ENCODE peak calls at places on chromosomes 7 and 10, in five cellular contexts. One of them, this sample, is unnamed.

GRCh38 chr7:87318741-87319140 is 26.7 kb upstream of the CROT start:
- DNase-seq in tibial artery: no peak
- DNase-seq in neuronal stem cell: no peak
- DNase-seq in GM23248: no peak
- DNase-seq in effector memory CD4-positive, alpha-beta T cell: no peak
- DNase-seq in this sample: no peak

GRCh38 chr7:135385209-135385608 is 124.7 kb downstream of the CNOT4 start:
- DNase-seq in tibial artery: no peak
- DNase-seq in effector memory CD4-positive, alpha-beta T cell: no peak
- DNase-seq in neuronal stem cell: no peak
- DNase-seq in GM23248: peak; percentile 70
- DNase-seq in this sample: no peak

GRCh38 chr10:26448706-26449435 is 10.7 kb downstream of the APBB1IP start:
- DNase-seq in effector memory CD4-positive, alpha-beta T cell: peak; percentile 74
- DNase-seq in GM23248: no peak
- DNase-seq in neuronal stem cell: no peak
- DNase-seq in tibial artery: no peak
- DNase-seq in this sample: peak; percentile 91

GRCh38 chr7:51224811-51225581 is 91.6 kb downstream of the COBL start:
- DNase-seq in neuronal stem cell: no peak
- DNase-seq in GM23248: peak; percentile 6
- DNase-seq in tibial artery: no peak
- DNase-seq in effector memory CD4-positive, alpha-beta T cell: no peak
- DNase-seq in this sample: no peak

GRCh38 chr7:12709731-12710502 is 22.5 kb downstream of the ARL4A start:
- DNase-seq in GM23248: peak; percentile 68
- DNase-seq in tibial artery: no peak
- DNase-seq in neuronal stem cell: no peak
- DNase-seq in effector memory CD4-positive, alpha-beta T cell: no peak
- DNase-seq in this sample: no peak

GRCh38 chr7:28836661-28837060 is 121.5 kb downstream of the TRIL start:
- DNase-seq in effector memory CD4-positive, alpha-beta T cell: no peak
- DNase-seq in tibial artery: no peak
- DNase-seq in neuronal stem cell: no peak
- DNase-seq in GM23248: no peak
- DNase-seq in this sample: no peak

GRCh38 chr7:98870807-98871491 is 1.1 kb upstream of the TMEM130 start:
- DNase-seq in GM23248: no peak
- DNase-seq in effector memory CD4-positive, alpha-beta T cell: no peak
- DNase-seq in tibial artery: peak; percentile 6
- DNase-seq in neuronal stem cell: no peak
- DNase-seq in this sample: no peak

GRCh38 chr7:103129702-103130557 is 19.0 kb downstream of the NAPEPLD start:
- DNase-seq in tibial artery: no peak
- DNase-seq in GM23248: no peak
- DNase-seq in neuronal stem cell: no peak
- DNase-seq in effector memory CD4-positive, alpha-beta T cell: no peak
- DNase-seq in this sample: no peak

GRCh38 chr7:64877714-64878610 is 25.1 kb upstream of the ZNF273 start:
- DNase-seq in tibial artery: no peak
- DNase-seq in effector memory CD4-positive, alpha-beta T cell: no peak
- DNase-seq in GM23248: no peak
- DNase-seq in neuronal stem cell: no peak
- DNase-seq in this sample: peak; percentile 9

GRCh38 chr10:131722525-131723264 is 178.1 kb upstream of the PPP2R2D start:
- DNase-seq in GM23248: no peak
- DNase-seq in effector memory CD4-positive, alpha-beta T cell: no peak
- DNase-seq in tibial artery: no peak
- DNase-seq in neuronal stem cell: no peak
- DNase-seq in this sample: no peak

GRCh38 chr10:63798599-63799498 is 277.6 kb downstream of the REEP3 start:
- DNase-seq in effector memory CD4-positive, alpha-beta T cell: no peak
- DNase-seq in tibial artery: peak; percentile 83
- DNase-seq in neuronal stem cell: no peak
- DNase-seq in GM23248: peak; percentile 91
- DNase-seq in this sample: no peak

GRCh38 chr7:133675510-133676218 is 422.8 kb downstream of the EXOC4 start:
- DNase-seq in GM23248: no peak
- DNase-seq in effector memory CD4-positive, alpha-beta T cell: no peak
- DNase-seq in neuronal stem cell: no peak
- DNase-seq in tibial artery: no peak
- DNase-seq in this sample: no peak

GRCh38 chr10:116880716-116881440 is 31.6 kb downstream of the ENO4 start:
- DNase-seq in effector memory CD4-positive, alpha-beta T cell: no peak
- DNase-seq in neuronal stem cell: no peak
- DNase-seq in GM23248: peak; percentile 34
- DNase-seq in tibial artery: no peak
- DNase-seq in this sample: no peak

GRCh38 chr7:107539824-107540223 is 23.9 kb downstream of the COG5 start:
- DNase-seq in tibial artery: no peak
- DNase-seq in neuronal stem cell: no peak
- DNase-seq in effector memory CD4-positive, alpha-beta T cell: no peak
- DNase-seq in GM23248: no peak
- DNase-seq in this sample: no peak

GRCh38 chr7:12685550-12685949 is 1.9 kb upstream of the ARL4A start:
- DNase-seq in neuronal stem cell: peak; percentile 30
- DNase-seq in GM23248: peak; percentile 73
- DNase-seq in effector memory CD4-positive, alpha-beta T cell: peak; percentile 13
- DNase-seq in tibial artery: peak; percentile 33
- DNase-seq in this sample: peak; percentile 23

GRCh38 chr7:139648617-139648932 is 125.1 kb downstream of the CLEC2L start:
- DNase-seq in GM23248: no peak
- DNase-seq in neuronal stem cell: no peak
- DNase-seq in effector memory CD4-positive, alpha-beta T cell: no peak
- DNase-seq in tibial artery: no peak
- DNase-seq in this sample: no peak

GRCh38 chr7:150851497-150852370 is 583 bp upstream of the AOC1 start:
- DNase-seq in tibial artery: no peak
- DNase-seq in GM23248: no peak
- DNase-seq in effector memory CD4-positive, alpha-beta T cell: no peak
- DNase-seq in neuronal stem cell: no peak
- DNase-seq in this sample: no peak

GRCh38 chr7:2725178-2726105 is 37.4 kb downstream of the AMZ1 start:
- DNase-seq in effector memory CD4-positive, alpha-beta T cell: no peak
- DNase-seq in tibial artery: peak; percentile 12
- DNase-seq in GM23248: no peak
- DNase-seq in neuronal stem cell: no peak
- DNase-seq in this sample: no peak

GRCh38 chr10:130179640-130180039 is 43.4 kb downstream of the GLRX3 start:
- DNase-seq in GM23248: peak; percentile 85
- DNase-seq in tibial artery: no peak
- DNase-seq in neuronal stem cell: peak; percentile 42
- DNase-seq in effector memory CD4-positive, alpha-beta T cell: peak; percentile 11
- DNase-seq in this sample: peak; percentile 48

GRCh38 chr10:35783305-35783838 is 141.3 kb upstream of the FZD8 start:
- DNase-seq in effector memory CD4-positive, alpha-beta T cell: no peak
- DNase-seq in tibial artery: no peak
- DNase-seq in GM23248: peak; percentile 65
- DNase-seq in neuronal stem cell: no peak
- DNase-seq in this sample: no peak

GRCh38 chr10:123144697-123145541 is 3.0 kb upstream of the HMX2 start:
- DNase-seq in effector memory CD4-positive, alpha-beta T cell: no peak
- DNase-seq in tibial artery: no peak
- DNase-seq in GM23248: peak; percentile 21
- DNase-seq in neuronal stem cell: peak; percentile 26
- DNase-seq in this sample: peak; percentile 49

GRCh38 chr7:137579913-137580640 is 236.5 kb upstream of the PTN start:
- DNase-seq in neuronal stem cell: no peak
- DNase-seq in effector memory CD4-positive, alpha-beta T cell: no peak
- DNase-seq in tibial artery: no peak
- DNase-seq in GM23248: peak; percentile 89
- DNase-seq in this sample: no peak

GRCh38 chr10:71746344-71747037 is 26.8 kb downstream of the VSIR start:
- DNase-seq in tibial artery: no peak
- DNase-seq in GM23248: no peak
- DNase-seq in neuronal stem cell: no peak
- DNase-seq in effector memory CD4-positive, alpha-beta T cell: no peak
- DNase-seq in this sample: peak; percentile 54

GRCh38 chr10:52312999-52313349 is 1.1 kb upstream of the DKK1 start:
- DNase-seq in effector memory CD4-positive, alpha-beta T cell: no peak
- DNase-seq in tibial artery: no peak
- DNase-seq in neuronal stem cell: no peak
- DNase-seq in GM23248: peak; percentile 24
- DNase-seq in this sample: no peak

GRCh38 chr7:92421676-92422435 is 25.4 kb upstream of the GATAD1 start:
- DNase-seq in GM23248: no peak
- DNase-seq in effector memory CD4-positive, alpha-beta T cell: no peak
- DNase-seq in neuronal stem cell: no peak
- DNase-seq in tibial artery: no peak
- DNase-seq in this sample: no peak

GRCh38 chr10:114266521-114266920 is 27.5 kb downstream of the VWA2 start:
- DNase-seq in neuronal stem cell: no peak
- DNase-seq in GM23248: peak; percentile 46
- DNase-seq in tibial artery: no peak
- DNase-seq in effector memory CD4-positive, alpha-beta T cell: no peak
- DNase-seq in this sample: no peak

GRCh38 chr7:107891619-107892366 is 810 bp downstream of the DLD start:
- DNase-seq in neuronal stem cell: no peak
- DNase-seq in GM23248: peak; percentile 68
- DNase-seq in effector memory CD4-positive, alpha-beta T cell: peak; percentile 34
- DNase-seq in tibial artery: no peak
- DNase-seq in this sample: no peak

GRCh38 chr7:135707570-135707966 is 20.4 kb downstream of the SLC13A4 start:
- DNase-seq in neuronal stem cell: no peak
- DNase-seq in tibial artery: no peak
- DNase-seq in GM23248: no peak
- DNase-seq in effector memory CD4-positive, alpha-beta T cell: no peak
- DNase-seq in this sample: no peak

GRCh38 chr10:82759050-82759449 is 884.1 kb downstream of the NRG3 start:
- DNase-seq in effector memory CD4-positive, alpha-beta T cell: no peak
- DNase-seq in neuronal stem cell: no peak
- DNase-seq in tibial artery: no peak
- DNase-seq in GM23248: no peak
- DNase-seq in this sample: no peak

GRCh38 chr10:102773986-102774385 is 30.2 kb downstream of the WBP1L start:
- DNase-seq in GM23248: peak; percentile 32
- DNase-seq in effector memory CD4-positive, alpha-beta T cell: no peak
- DNase-seq in tibial artery: peak; percentile 57
- DNase-seq in neuronal stem cell: no peak
- DNase-seq in this sample: no peak
- H3K4me1 ChIP-seq in GM23248: peaks cover 40% of the 10 kb centered on the region
- H3K4me1 ChIP-seq in effector memory CD4-positive, alpha-beta T cell: peaks cover 11% of the 10 kb centered on the region
- H3K4me1 ChIP-seq in tibial artery: peaks cover 68% of the 10 kb centered on the region
- H3K4me1 ChIP-seq in neuronal stem cell: peaks cover 28% of the 10 kb centered on the region
- H3K4me1 ChIP-seq in this sample: peaks cover 27% of the 10 kb centered on the region

DNA sequence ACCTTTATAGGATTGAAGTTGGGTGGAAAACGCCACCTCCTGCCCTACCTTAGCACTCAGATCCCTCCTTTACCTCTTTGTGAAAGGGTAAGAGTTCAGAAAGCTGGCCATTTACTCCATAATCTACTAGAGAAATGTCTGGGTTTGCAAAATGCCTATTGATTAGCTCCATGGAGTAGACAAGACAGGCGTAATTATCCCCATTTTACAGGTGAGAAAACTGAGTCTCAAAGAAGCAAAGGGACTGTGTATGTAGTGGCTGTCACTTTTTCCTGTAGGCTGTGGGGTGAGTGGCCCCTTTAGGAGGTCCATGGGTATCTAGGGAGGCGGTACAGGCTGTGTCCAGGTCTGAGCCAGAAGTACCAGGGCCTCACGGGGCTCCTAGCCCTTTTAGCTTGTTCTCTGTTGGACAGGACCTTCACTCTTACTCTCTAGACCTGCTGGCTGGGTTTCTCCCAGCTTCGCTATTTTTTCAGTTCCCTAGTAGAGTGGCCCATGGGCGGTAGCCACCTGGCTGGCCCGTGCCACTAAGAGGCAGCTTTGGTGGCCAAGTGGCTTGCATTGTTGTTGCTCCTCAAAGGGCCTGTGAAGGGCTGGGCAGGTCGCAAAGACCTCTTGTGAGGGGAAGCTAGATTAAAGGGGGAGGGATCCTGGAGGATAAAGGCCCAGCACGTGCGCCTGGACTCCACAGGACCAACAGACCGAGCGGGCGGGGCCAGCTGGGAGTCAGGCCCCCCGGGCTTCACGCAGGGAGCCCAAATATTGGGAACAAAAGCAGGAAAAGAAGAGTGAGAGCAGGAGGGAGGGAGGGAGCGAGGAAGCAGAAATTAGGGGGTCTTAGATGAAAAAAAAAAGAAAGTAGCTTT is 4.7 kb upstream of the PAX2 start:
- DNase-seq in neuronal stem cell: no peak
- DNase-seq in tibial artery: no peak
- DNase-seq in GM23248: no peak
- DNase-seq in effector memory CD4-positive, alpha-beta T cell: no peak
- DNase-seq in this sample: no peak
- H3K9me3 ChIP-seq in neuronal stem cell: no peaks in the 10 kb centered on the region
- H3K9me3 ChIP-seq in tibial artery: no peaks in the 10 kb centered on the region
- H3K9me3 ChIP-seq in GM23248: no peaks in the 10 kb centered on the region
- H3K9me3 ChIP-seq in effector memory CD4-positive, alpha-beta T cell: no peaks in the 10 kb centered on the region
- H3K9me3 ChIP-seq in this sample: no peaks in the 10 kb centered on the region

DNA sequence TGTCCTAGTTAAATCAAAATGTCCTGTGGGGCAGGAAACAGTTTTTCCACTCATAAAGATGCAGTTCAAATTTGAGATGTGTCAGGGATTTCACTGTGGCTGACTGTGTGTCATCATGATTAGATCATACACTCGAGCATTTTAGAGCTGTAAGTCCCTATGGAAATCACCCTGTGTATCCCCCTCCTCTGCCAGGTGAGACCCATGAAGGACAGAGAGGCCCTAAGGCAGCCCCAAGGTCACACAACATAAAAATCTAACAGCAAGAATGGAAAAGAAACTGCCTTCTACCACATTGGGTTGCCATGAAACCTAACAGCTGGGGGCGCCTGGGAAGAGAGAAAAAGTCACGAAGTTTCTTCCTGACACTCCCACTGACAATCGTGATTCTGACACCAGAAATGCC is 135.8 kb downstream of the KCNMA1 start:
- DNase-seq in GM23248: peak; percentile 76
- DNase-seq in neuronal stem cell: no peak
- DNase-seq in tibial artery: no peak
- DNase-seq in effector memory CD4-positive, alpha-beta T cell: no peak
- DNase-seq in this sample: no peak
- H3K4me3 ChIP-seq in GM23248: peak overlapping the region; percentile 36
- H3K4me3 ChIP-seq in neuronal stem cell: no peak overlapping the region
- H3K4me3 ChIP-seq in tibial artery: no peak overlapping the region
- H3K4me3 ChIP-seq in effector memory CD4-positive, alpha-beta T cell: no peak overlapping the region
- H3K4me3 ChIP-seq in this sample: no peak overlapping the region

DNA sequence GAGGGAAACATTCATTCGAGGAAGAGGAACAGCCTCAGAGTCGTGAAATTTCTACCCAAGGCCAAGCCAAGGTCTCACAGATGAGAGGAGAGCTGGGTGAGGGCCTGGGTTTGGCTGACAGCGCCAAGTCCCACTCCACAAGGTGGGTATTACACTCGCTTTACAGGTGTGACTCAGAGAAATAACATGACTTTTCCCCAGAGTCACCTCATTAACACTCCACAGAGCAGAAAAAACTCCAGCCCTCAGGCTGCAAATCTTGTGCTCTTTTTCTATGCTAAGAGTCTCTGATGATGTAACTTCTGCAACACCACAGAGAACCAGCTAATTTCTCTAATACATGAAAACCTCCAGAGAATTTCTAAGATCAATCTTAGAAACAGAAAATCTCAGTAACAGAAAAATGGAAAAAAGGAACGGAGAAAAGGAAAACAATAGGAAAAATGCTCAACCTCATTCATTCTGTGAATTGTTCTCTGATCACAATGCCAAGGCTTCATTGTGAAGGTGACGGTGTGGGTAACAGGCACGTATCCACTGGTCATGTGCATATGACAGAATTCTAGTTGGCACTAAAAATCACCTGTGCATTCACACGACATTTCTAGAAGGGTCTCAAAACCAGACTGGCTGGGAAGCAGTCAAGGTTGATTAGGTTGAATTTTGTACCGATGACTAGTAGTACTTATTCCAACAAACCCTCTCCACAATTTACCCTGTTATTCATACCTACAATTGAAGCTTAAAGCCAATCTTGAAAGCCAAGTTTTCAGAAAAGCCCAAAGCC is 20.3 kb downstream of the YWHAG start:
- DNase-seq in GM23248: peak; percentile 52
- DNase-seq in tibial artery: no peak
- DNase-seq in neuronal stem cell: no peak
- DNase-seq in effector memory CD4-positive, alpha-beta T cell: no peak
- DNase-seq in this sample: no peak
- H3K4me1 ChIP-seq in GM23248: peaks cover 25% of the 10 kb centered on the region
- H3K4me1 ChIP-seq in tibial artery: peaks cover 25% of the 10 kb centered on the region
- H3K4me1 ChIP-seq in neuronal stem cell: peaks cover 3% of the 10 kb centered on the region
- H3K4me1 ChIP-seq in effector memory CD4-positive, alpha-beta T cell: peaks cover 4% of the 10 kb centered on the region
- H3K4me1 ChIP-seq in this sample: peaks cover 9% of the 10 kb centered on the region